ENCODE peak calls at places on chromosome 14, in four cellular contexts. O, J, B and V are unnamed samples.

GRCh38 chr14:69519253-69519661 is 34.7 kb downstream of the PLEKHD1 start:
- DNase-seq in O (no peak), J (no peak), B (no peak), V (no peak)

GRCh38 chr14:60212503-60213371 is 36.3 kb upstream of the PPM1A start:
- DNase-seq in O (no peak), J (no peak), B (no peak), V (no peak)

GRCh38 chr14:31038521-31039166 is 12.5 kb upstream of the STRN3 start:
- DNase-seq in O (no peak), J (no peak), B (no peak), V (no peak)

GRCh38 chr14:102323102-102323501 is 3.6 kb downstream of the ZNF839 start:
- DNase-seq in O (no peak), J (peak), B (no peak), V (peak)

GRCh38 chr14:96122496-96122895 is 82.1 kb upstream of the BDKRB2 start:
- DNase-seq in O (no peak), J (no peak), B (no peak), V (no peak)

GRCh38 chr14:101353422-101353821 is 207.9 kb upstream of the DIO3 start:
- DNase-seq in O (no peak), J (no peak), B (no peak), V (no peak)

GRCh38 chr14:69268763-69269162 is 8.8 kb downstream of the GALNT16 start:
- DNase-seq in O (no peak), J (no peak), B (no peak), V (no peak)

GRCh38 chr14:69652942-69653680 is 41.7 kb downstream of the SUSD6 start:
- DNase-seq in O (no peak), J (no peak), B (no peak), V (no peak)

GRCh38 chr14:54133896-54134295 is 177.3 kb upstream of the BMP4 start:
- DNase-seq in O (no peak), J (no peak), B (no peak), V (no peak)